ENCODE peak calls at places on chromosome 18, in ten cellular contexts. One of them, this sample, is unnamed.

GRCh38 chr18:3401669-3402620 is 48.0 kb upstream of the TGIF1 start:
- ATAC-seq in naive thymus-derived CD4-positive, alpha-beta T cell: no peak
- ATAC-seq in activated T-cell treated with anti-CD3 and anti-CD28 coated beads, Interleukin-2, amount 50 U/mL, for 4 hours: no peak
- ATAC-seq in lung: no peak
- ATAC-seq in HCT116: no peak
- ATAC-seq in esophagus mucosa: peak; percentile 20
- ATAC-seq in memory B cell: peak; percentile 88
- ATAC-seq in K562: no peak
- ATAC-seq in pancreas: no peak
- ATAC-seq in A549: no peak
- ATAC-seq in this sample: no peak

GRCh38 chr18:31549416-31549815 is 42.3 kb upstream of the TTR start:
- ATAC-seq in naive thymus-derived CD4-positive, alpha-beta T cell: no peak
- ATAC-seq in activated T-cell treated with anti-CD3 and anti-CD28 coated beads, Interleukin-2, amount 50 U/mL, for 4 hours: no peak
- ATAC-seq in lung: no peak
- ATAC-seq in HCT116: peak; percentile 54
- ATAC-seq in esophagus mucosa: no peak
- ATAC-seq in memory B cell: no peak
- ATAC-seq in K562: peak; percentile 57
- ATAC-seq in pancreas: no peak
- ATAC-seq in A549: no peak
- ATAC-seq in this sample: no peak

GRCh38 chr18:10926565-10927194 is 222.7 kb downstream of the PIEZO2 start:
- ATAC-seq in naive thymus-derived CD4-positive, alpha-beta T cell: no peak
- ATAC-seq in activated T-cell treated with anti-CD3 and anti-CD28 coated beads, Interleukin-2, amount 50 U/mL, for 4 hours: no peak
- ATAC-seq in lung: no peak
- ATAC-seq in HCT116: no peak
- ATAC-seq in esophagus mucosa: no peak
- ATAC-seq in memory B cell: no peak
- ATAC-seq in K562: no peak
- ATAC-seq in pancreas: peak; percentile 46
- ATAC-seq in A549: no peak
- ATAC-seq in this sample: peak; percentile 59

GRCh38 chr18:63603772-63604171 is 16.6 kb downstream of the SERPINB13 start:
- ATAC-seq in naive thymus-derived CD4-positive, alpha-beta T cell: no peak
- ATAC-seq in activated T-cell treated with anti-CD3 and anti-CD28 coated beads, Interleukin-2, amount 50 U/mL, for 4 hours: no peak
- ATAC-seq in lung: no peak
- ATAC-seq in HCT116: no peak
- ATAC-seq in esophagus mucosa: peak; percentile 69
- ATAC-seq in memory B cell: no peak
- ATAC-seq in K562: no peak
- ATAC-seq in pancreas: no peak
- ATAC-seq in A549: no peak
- ATAC-seq in this sample: no peak

GRCh38 chr18:59041296-59041695 is 98.4 kb upstream of the SEC11C start:
- ATAC-seq in naive thymus-derived CD4-positive, alpha-beta T cell: no peak
- ATAC-seq in activated T-cell treated with anti-CD3 and anti-CD28 coated beads, Interleukin-2, amount 50 U/mL, for 4 hours: no peak
- ATAC-seq in lung: no peak
- ATAC-seq in HCT116: no peak
- ATAC-seq in esophagus mucosa: no peak
- ATAC-seq in memory B cell: no peak
- ATAC-seq in K562: no peak
- ATAC-seq in pancreas: no peak
- ATAC-seq in A549: no peak
- ATAC-seq in this sample: no peak

GRCh38 chr18:22641973-22642372 is 224.3 kb upstream of the CTAGE1 start:
- ATAC-seq in naive thymus-derived CD4-positive, alpha-beta T cell: no peak
- ATAC-seq in activated T-cell treated with anti-CD3 and anti-CD28 coated beads, Interleukin-2, amount 50 U/mL, for 4 hours: no peak
- ATAC-seq in lung: no peak
- ATAC-seq in HCT116: no peak
- ATAC-seq in esophagus mucosa: no peak
- ATAC-seq in memory B cell: no peak
- ATAC-seq in K562: no peak
- ATAC-seq in pancreas: no peak
- ATAC-seq in A549: no peak
- ATAC-seq in this sample: no peak

GRCh38 chr18:62880673-62881364 is 165.5 kb downstream of the PHLPP1 start:
- ATAC-seq in naive thymus-derived CD4-positive, alpha-beta T cell: no peak
- ATAC-seq in activated T-cell treated with anti-CD3 and anti-CD28 coated beads, Interleukin-2, amount 50 U/mL, for 4 hours: no peak
- ATAC-seq in lung: no peak
- ATAC-seq in HCT116: no peak
- ATAC-seq in esophagus mucosa: no peak
- ATAC-seq in memory B cell: no peak
- ATAC-seq in K562: no peak
- ATAC-seq in pancreas: no peak
- ATAC-seq in A549: no peak
- ATAC-seq in this sample: no peak

GRCh38 chr18:67385455-67385854 is 131.1 kb downstream of the DSEL start:
- ATAC-seq in naive thymus-derived CD4-positive, alpha-beta T cell: no peak
- ATAC-seq in activated T-cell treated with anti-CD3 and anti-CD28 coated beads, Interleukin-2, amount 50 U/mL, for 4 hours: no peak
- ATAC-seq in lung: no peak
- ATAC-seq in HCT116: no peak
- ATAC-seq in esophagus mucosa: no peak
- ATAC-seq in memory B cell: no peak
- ATAC-seq in K562: no peak
- ATAC-seq in pancreas: no peak
- ATAC-seq in A549: no peak
- ATAC-seq in this sample: peak; percentile 34

GRCh38 chr18:49066977-49067556 is 116.3 kb upstream of the SMAD7 start:
- ATAC-seq in naive thymus-derived CD4-positive, alpha-beta T cell: no peak
- ATAC-seq in activated T-cell treated with anti-CD3 and anti-CD28 coated beads, Interleukin-2, amount 50 U/mL, for 4 hours: no peak
- ATAC-seq in lung: no peak
- ATAC-seq in HCT116: no peak
- ATAC-seq in esophagus mucosa: no peak
- ATAC-seq in memory B cell: no peak
- ATAC-seq in K562: no peak
- ATAC-seq in pancreas: no peak
- ATAC-seq in A549: no peak
- ATAC-seq in this sample: no peak

GRCh38 chr18:44232500-44232899 is 448.2 kb upstream of the SETBP1 start:
- ATAC-seq in naive thymus-derived CD4-positive, alpha-beta T cell: no peak
- ATAC-seq in activated T-cell treated with anti-CD3 and anti-CD28 coated beads, Interleukin-2, amount 50 U/mL, for 4 hours: no peak
- ATAC-seq in lung: no peak
- ATAC-seq in HCT116: no peak
- ATAC-seq in esophagus mucosa: no peak
- ATAC-seq in memory B cell: no peak
- ATAC-seq in K562: no peak
- ATAC-seq in pancreas: no peak
- ATAC-seq in A549: no peak
- ATAC-seq in this sample: no peak

GRCh38 chr18:58819051-58819450 is 45.6 kb upstream of the ZNF532 start:
- ATAC-seq in naive thymus-derived CD4-positive, alpha-beta T cell: peak; percentile 82
- ATAC-seq in activated T-cell treated with anti-CD3 and anti-CD28 coated beads, Interleukin-2, amount 50 U/mL, for 4 hours: peak; percentile 21
- ATAC-seq in lung: no peak
- ATAC-seq in HCT116: no peak
- ATAC-seq in esophagus mucosa: no peak
- ATAC-seq in memory B cell: peak; percentile 37
- ATAC-seq in K562: no peak
- ATAC-seq in pancreas: no peak
- ATAC-seq in A549: no peak
- ATAC-seq in this sample: no peak

GRCh38 chr18:35749701-35750100 is 168.2 kb downstream of the GALNT1 start:
- ATAC-seq in naive thymus-derived CD4-positive, alpha-beta T cell: no peak
- ATAC-seq in activated T-cell treated with anti-CD3 and anti-CD28 coated beads, Interleukin-2, amount 50 U/mL, for 4 hours: no peak
- ATAC-seq in lung: no peak
- ATAC-seq in HCT116: no peak
- ATAC-seq in esophagus mucosa: peak; percentile 69
- ATAC-seq in memory B cell: no peak
- ATAC-seq in K562: no peak
- ATAC-seq in pancreas: no peak
- ATAC-seq in A549: no peak
- ATAC-seq in this sample: no peak

GRCh38 chr18:13394794-13395193 is 176.2 kb downstream of the LDLRAD4 start:
- ATAC-seq in naive thymus-derived CD4-positive, alpha-beta T cell: no peak
- ATAC-seq in activated T-cell treated with anti-CD3 and anti-CD28 coated beads, Interleukin-2, amount 50 U/mL, for 4 hours: no peak
- ATAC-seq in lung: no peak
- ATAC-seq in HCT116: no peak
- ATAC-seq in esophagus mucosa: no peak
- ATAC-seq in memory B cell: no peak
- ATAC-seq in K562: peak; percentile 78
- ATAC-seq in pancreas: no peak
- ATAC-seq in A549: no peak
- ATAC-seq in this sample: no peak

GRCh38 chr18:37481491-37481890 is 84.1 kb downstream of the CELF4 start:
- ATAC-seq in naive thymus-derived CD4-positive, alpha-beta T cell: no peak
- ATAC-seq in activated T-cell treated with anti-CD3 and anti-CD28 coated beads, Interleukin-2, amount 50 U/mL, for 4 hours: no peak
- ATAC-seq in lung: no peak
- ATAC-seq in HCT116: peak; percentile 18
- ATAC-seq in esophagus mucosa: no peak
- ATAC-seq in memory B cell: no peak
- ATAC-seq in K562: no peak
- ATAC-seq in pancreas: no peak
- ATAC-seq in A549: no peak
- ATAC-seq in this sample: no peak

GRCh38 chr18:33761363-33761762 is 183.3 kb downstream of the ASXL3 start:
- ATAC-seq in naive thymus-derived CD4-positive, alpha-beta T cell: no peak
- ATAC-seq in activated T-cell treated with anti-CD3 and anti-CD28 coated beads, Interleukin-2, amount 50 U/mL, for 4 hours: no peak
- ATAC-seq in lung: no peak
- ATAC-seq in HCT116: no peak
- ATAC-seq in esophagus mucosa: no peak
- ATAC-seq in memory B cell: no peak
- ATAC-seq in K562: no peak
- ATAC-seq in pancreas: peak; percentile 59
- ATAC-seq in A549: no peak
- ATAC-seq in this sample: peak; percentile 52

GRCh38 chr18:78523850-78524249 is 455.8 kb upstream of the SALL3 start:
- ATAC-seq in naive thymus-derived CD4-positive, alpha-beta T cell: no peak
- ATAC-seq in activated T-cell treated with anti-CD3 and anti-CD28 coated beads, Interleukin-2, amount 50 U/mL, for 4 hours: no peak
- ATAC-seq in lung: no peak
- ATAC-seq in HCT116: no peak
- ATAC-seq in esophagus mucosa: no peak
- ATAC-seq in memory B cell: no peak
- ATAC-seq in K562: no peak
- ATAC-seq in pancreas: no peak
- ATAC-seq in A549: no peak
- ATAC-seq in this sample: no peak

GRCh38 chr18:10449396-10449795 is 5.0 kb upstream of the APCDD1 start:
- ATAC-seq in naive thymus-derived CD4-positive, alpha-beta T cell: no peak
- ATAC-seq in activated T-cell treated with anti-CD3 and anti-CD28 coated beads, Interleukin-2, amount 50 U/mL, for 4 hours: no peak
- ATAC-seq in lung: no peak
- ATAC-seq in HCT116: no peak
- ATAC-seq in esophagus mucosa: no peak
- ATAC-seq in memory B cell: no peak
- ATAC-seq in K562: no peak
- ATAC-seq in pancreas: no peak
- ATAC-seq in A549: no peak
- ATAC-seq in this sample: no peak

GRCh38 chr18:70314383-70314782 is 25.5 kb downstream of the SOCS6 start:
- ATAC-seq in naive thymus-derived CD4-positive, alpha-beta T cell: no peak
- ATAC-seq in activated T-cell treated with anti-CD3 and anti-CD28 coated beads, Interleukin-2, amount 50 U/mL, for 4 hours: no peak
- ATAC-seq in lung: no peak
- ATAC-seq in HCT116: no peak
- ATAC-seq in esophagus mucosa: peak; percentile 72
- ATAC-seq in memory B cell: no peak
- ATAC-seq in K562: no peak
- ATAC-seq in pancreas: no peak
- ATAC-seq in A549: no peak
- ATAC-seq in this sample: no peak

GRCh38 chr18:13418013-13418710 is 199.6 kb downstream of the LDLRAD4 start:
- ATAC-seq in naive thymus-derived CD4-positive, alpha-beta T cell: no peak
- ATAC-seq in activated T-cell treated with anti-CD3 and anti-CD28 coated beads, Interleukin-2, amount 50 U/mL, for 4 hours: no peak
- ATAC-seq in lung: no peak
- ATAC-seq in HCT116: no peak
- ATAC-seq in esophagus mucosa: no peak
- ATAC-seq in memory B cell: no peak
- ATAC-seq in K562: no peak
- ATAC-seq in pancreas: no peak
- ATAC-seq in A549: no peak
- ATAC-seq in this sample: no peak

GRCh38 chr18:7571626-7572025 is 4.5 kb downstream of the PTPRM start:
- ATAC-seq in naive thymus-derived CD4-positive, alpha-beta T cell: no peak
- ATAC-seq in activated T-cell treated with anti-CD3 and anti-CD28 coated beads, Interleukin-2, amount 50 U/mL, for 4 hours: no peak
- ATAC-seq in lung: no peak
- ATAC-seq in HCT116: no peak
- ATAC-seq in esophagus mucosa: no peak
- ATAC-seq in memory B cell: no peak
- ATAC-seq in K562: no peak
- ATAC-seq in pancreas: no peak
- ATAC-seq in A549: no peak
- ATAC-seq in this sample: no peak

GRCh38 chr18:21183670-21184069 is 58.4 kb upstream of the GREB1L start:
- ATAC-seq in naive thymus-derived CD4-positive, alpha-beta T cell: no peak
- ATAC-seq in activated T-cell treated with anti-CD3 and anti-CD28 coated beads, Interleukin-2, amount 50 U/mL, for 4 hours: no peak
- ATAC-seq in lung: peak; percentile 15
- ATAC-seq in HCT116: no peak
- ATAC-seq in esophagus mucosa: peak; percentile 39
- ATAC-seq in memory B cell: no peak
- ATAC-seq in K562: no peak
- ATAC-seq in pancreas: peak; percentile 36
- ATAC-seq in A549: no peak
- ATAC-seq in this sample: peak; percentile 23

GRCh38 chr18:7902399-7902839 is 335.3 kb downstream of the PTPRM start:
- ATAC-seq in naive thymus-derived CD4-positive, alpha-beta T cell: no peak
- ATAC-seq in activated T-cell treated with anti-CD3 and anti-CD28 coated beads, Interleukin-2, amount 50 U/mL, for 4 hours: no peak
- ATAC-seq in lung: no peak
- ATAC-seq in HCT116: no peak
- ATAC-seq in esophagus mucosa: no peak
- ATAC-seq in memory B cell: no peak
- ATAC-seq in K562: no peak
- ATAC-seq in pancreas: peak; percentile 66
- ATAC-seq in A549: peak; percentile 98
- ATAC-seq in this sample: no peak

GRCh38 chr18:57950542-57950941 is 93.5 kb upstream of the NEDD4L start:
- ATAC-seq in naive thymus-derived CD4-positive, alpha-beta T cell: no peak
- ATAC-seq in activated T-cell treated with anti-CD3 and anti-CD28 coated beads, Interleukin-2, amount 50 U/mL, for 4 hours: no peak
- ATAC-seq in lung: no peak
- ATAC-seq in HCT116: no peak
- ATAC-seq in esophagus mucosa: peak; percentile 34
- ATAC-seq in memory B cell: no peak
- ATAC-seq in K562: no peak
- ATAC-seq in pancreas: no peak
- ATAC-seq in A549: no peak
- ATAC-seq in this sample: no peak

GRCh38 chr18:8811115-8811514 is 105.8 kb downstream of the MTCL1 start:
- ATAC-seq in naive thymus-derived CD4-positive, alpha-beta T cell: no peak
- ATAC-seq in activated T-cell treated with anti-CD3 and anti-CD28 coated beads, Interleukin-2, amount 50 U/mL, for 4 hours: no peak
- ATAC-seq in lung: no peak
- ATAC-seq in HCT116: no peak
- ATAC-seq in esophagus mucosa: peak; percentile 76
- ATAC-seq in memory B cell: no peak
- ATAC-seq in K562: no peak
- ATAC-seq in pancreas: no peak
- ATAC-seq in A549: no peak
- ATAC-seq in this sample: no peak

GRCh38 chr18:13427354-13427753 is 208.8 kb downstream of the LDLRAD4 start:
- ATAC-seq in naive thymus-derived CD4-positive, alpha-beta T cell: no peak
- ATAC-seq in activated T-cell treated with anti-CD3 and anti-CD28 coated beads, Interleukin-2, amount 50 U/mL, for 4 hours: no peak
- ATAC-seq in lung: no peak
- ATAC-seq in HCT116: no peak
- ATAC-seq in esophagus mucosa: peak; percentile 15
- ATAC-seq in memory B cell: no peak
- ATAC-seq in K562: no peak
- ATAC-seq in pancreas: no peak
- ATAC-seq in A549: no peak
- ATAC-seq in this sample: no peak

GRCh38 chr18:32759768-32760167 is 13.1 kb downstream of the KLHL14 start:
- ATAC-seq in naive thymus-derived CD4-positive, alpha-beta T cell: no peak
- ATAC-seq in activated T-cell treated with anti-CD3 and anti-CD28 coated beads, Interleukin-2, amount 50 U/mL, for 4 hours: no peak
- ATAC-seq in lung: no peak
- ATAC-seq in HCT116: no peak
- ATAC-seq in esophagus mucosa: no peak
- ATAC-seq in memory B cell: no peak
- ATAC-seq in K562: no peak
- ATAC-seq in pancreas: no peak
- ATAC-seq in A549: no peak
- ATAC-seq in this sample: no peak

GRCh38 chr18:48547456-48548403 is 8.9 kb downstream of the CTIF start:
- ATAC-seq in naive thymus-derived CD4-positive, alpha-beta T cell: no peak
- ATAC-seq in activated T-cell treated with anti-CD3 and anti-CD28 coated beads, Interleukin-2, amount 50 U/mL, for 4 hours: no peak
- ATAC-seq in lung: no peak
- ATAC-seq in HCT116: peak; percentile 77
- ATAC-seq in esophagus mucosa: peak; percentile 82
- ATAC-seq in memory B cell: no peak
- ATAC-seq in K562: peak; percentile 66
- ATAC-seq in pancreas: peak; percentile 55
- ATAC-seq in A549: peak; percentile 78
- ATAC-seq in this sample: peak; percentile 58

GRCh38 chr18:27185025-27185763 is at the start of gene CHST9:
- ATAC-seq in naive thymus-derived CD4-positive, alpha-beta T cell: no peak
- ATAC-seq in activated T-cell treated with anti-CD3 and anti-CD28 coated beads, Interleukin-2, amount 50 U/mL, for 4 hours: no peak
- ATAC-seq in lung: no peak
- ATAC-seq in HCT116: no peak
- ATAC-seq in esophagus mucosa: peak; percentile 52
- ATAC-seq in memory B cell: no peak
- ATAC-seq in K562: peak; percentile 33
- ATAC-seq in pancreas: peak; percentile 84
- ATAC-seq in A549: peak; percentile 39
- ATAC-seq in this sample: no peak